ENCODE peak calls at places on chromosomes 5 and 9, in eight cellular contexts. B is SJSA1, K is smooth muscle cell of the brain vasculature, S is T47D, Q is GM13977, V is T-helper 2 cell, A is A673, Z is NCI-H460. H is an unnamed sample.
A peak's percentile ranks its signal among the peaks of the same experiment; 100 is the strongest.

GRCh38 chr5:127206320-127207113 is 84.1 kb upstream of the MEGF10 start:
- DNase-seq in Z (peak; percentile 69), S (peak; percentile 38), K (peak; percentile 78), A (peak; percentile 33), Q (no peak), V (no peak), B (peak; percentile 60), H (peak; percentile 20)

GRCh38 chr9:38067611-38067891 is 1.5 kb downstream of the SHB start:
- DNase-seq in V (no peak), Z (no peak), A (no peak), Q (no peak), K (no peak), S (no peak), B (no peak), H (no peak)

GRCh38 chr9:4442806-4443205 is 47.5 kb upstream of the SLC1A1 start:
- DNase-seq in K (no peak), S (no peak), Z (no peak), B (no peak), A (peak; percentile 24), V (no peak), Q (no peak), H (no peak)

GRCh38 chr9:113474372-113474771 is 10.8 kb downstream of the RGS3 start:
- DNase-seq in A (no peak), K (no peak), S (no peak), Q (no peak), B (no peak), Z (no peak), V (no peak), H (no peak)

GRCh38 chr9:84839538-84839937 is 170.0 kb downstream of the NTRK2 start:
- DNase-seq in K (no peak), Q (no peak), V (no peak), A (no peak), S (no peak), Z (no peak), B (no peak), H (no peak)

GRCh38 chr5:57438162-57438561 is 44.4 kb downstream of the ACTBL2 start:
- DNase-seq in V (no peak), Z (no peak), A (no peak), B (no peak), K (no peak), S (no peak), Q (no peak), H (no peak)

GRCh38 chr9:81032030-81032572 is 657.2 kb downstream of the TLE1 start:
- DNase-seq in A (no peak), S (no peak), Z (no peak), V (no peak), B (peak; percentile 58), Q (no peak), K (peak; percentile 54), H (no peak)

GRCh38 chr9:127018935-127019334 is 103.5 kb downstream of the ANGPTL2 start:
- DNase-seq in S (no peak), Z (no peak), B (no peak), A (no peak), K (no peak), V (no peak), Q (no peak), H (no peak)